ENCODE peak calls at places on chromosomes 16 and 17, in ten cellular contexts. E is neural crest cell; B is hypothalamus; N is activated naive CD4-positive, alpha-beta T cell treated with anti-CD3 and anti-CD28 coated beads, Interleukin-2, amount 10 ng/mL, durations not matched to agents 7 days and 5 days; V is neural progenitor cell; D is Calu3; A is stimulated activated naive CD8-positive, alpha-beta T cell treated with anti-CD3 and anti-CD28 coated beads, Interleukin-15, Interleukin-2, amounts not matched to agents 100 U/mL and 50 U/mL, for 24 hours; Q is posterior vena cava; T is ACHN; I is stimulated activated CD4-positive, alpha-beta T cell treated with anti-CD3 and anti-CD28 coated beads, Interleukin-4, amount 100 ng/mL, for 1 hour. L is an unnamed sample.

GRCh38 chr16:50741225-50741807 is 570 bp upstream of the CYLD start:
- DNase-seq in E (no peak), B (no peak), N (no peak), V (peak), D (peak), A (no peak), Q (no peak), T (peak), I (no peak), L (no peak)

GRCh38 chr17:81427446-81428120 is 32.3 kb downstream of the BAHCC1 start:
- DNase-seq in E (no peak), B (peak), N (no peak), V (peak), D (no peak), A (no peak), Q (no peak), T (no peak), I (no peak), L (peak)

GRCh38 chr17:63838586-63839184 is 3.8 kb downstream of the SMARCD2 start:
- DNase-seq in E (no peak), B (peak), N (no peak), V (no peak), D (peak), A (no peak), Q (peak), T (no peak), I (no peak), L (peak)

GRCh38 chr17:56694825-56695224 is 101.3 kb downstream of the NOG start:
- DNase-seq in E (no peak), B (no peak), N (no peak), V (no peak), D (no peak), A (no peak), Q (no peak), T (no peak), I (no peak), L (no peak)

GRCh38 chr17:48601528-48602430 is 3.0 kb downstream of the HOXB6 start:
- DNase-seq in E (no peak), B (no peak), N (no peak), V (no peak), D (peak), A (no peak), Q (no peak), T (peak), I (no peak), L (no peak)

GRCh38 chr17:21247859-21248258 is 5.4 kb downstream of the NATD1 start:
- DNase-seq in E (no peak), B (no peak), N (no peak), V (no peak), D (no peak), A (no peak), Q (no peak), T (no peak), I (no peak), L (no peak)

GRCh38 chr17:40071720-40072480 is 9.1 kb downstream of the THRA start:
- DNase-seq in E (no peak), B (peak), N (no peak), V (no peak), D (peak), A (no peak), Q (no peak), T (no peak), I (no peak), L (peak)

GRCh38 chr17:55622547-55622946 is 100.1 kb downstream of the TMEM100 start:
- DNase-seq in E (no peak), B (no peak), N (no peak), V (no peak), D (no peak), A (no peak), Q (no peak), T (no peak), I (no peak), L (no peak)

GRCh38 chr16:87733190-87733589 is 32.6 kb downstream of the KLHDC4 start:
- DNase-seq in E (no peak), B (no peak), N (peak), V (no peak), D (no peak), A (no peak), Q (no peak), T (no peak), I (no peak), L (no peak)

GRCh38 chr16:21167360-21167759 is 8.9 kb downstream of the LDAF1 start:
- DNase-seq in E (no peak), B (no peak), N (no peak), V (no peak), D (no peak), A (no peak), Q (no peak), T (peak), I (no peak), L (no peak)

GRCh38 chr17:66855204-66855603 is 20.3 kb downstream of the CACNG5 start:
- DNase-seq in E (no peak), B (no peak), N (peak), V (peak), D (peak), A (peak), Q (no peak), T (no peak), I (peak), L (no peak)

GRCh38 chr17:76504117-76504516 is 2.9 kb upstream of the RHBDF2 start:
- DNase-seq in E (no peak), B (no peak), N (no peak), V (peak), D (no peak), A (no peak), Q (no peak), T (peak), I (no peak), L (no peak)

GRCh38 chr16:48161906-48162305 is 6.1 kb upstream of the ABCC12 start:
- DNase-seq in E (no peak), B (no peak), N (no peak), V (no peak), D (no peak), A (no peak), Q (no peak), T (no peak), I (no peak), L (no peak)

GRCh38 chr16:75070055-75070841 is 46.3 kb downstream of the LDHD start:
- DNase-seq in E (no peak), B (peak), N (no peak), V (no peak), D (no peak), A (no peak), Q (no peak), T (no peak), I (no peak), L (no peak)

GRCh38 chr17:73391331-73392265 is 79.8 kb upstream of the CDC42EP4 start:
- DNase-seq in E (no peak), B (no peak), N (no peak), V (no peak), D (no peak), A (no peak), Q (peak), T (no peak), I (no peak), L (no peak)

GRCh38 chr16:81562926-81563325 is 118.3 kb downstream of the CMIP start:
- DNase-seq in E (no peak), B (no peak), N (no peak), V (no peak), D (no peak), A (no peak), Q (no peak), T (no peak), I (no peak), L (no peak)

GRCh38 chr16:46632778-46633733 is 11.9 kb upstream of the SHCBP1 start:
- DNase-seq in E (no peak), B (no peak), N (no peak), V (peak), D (no peak), A (no peak), Q (no peak), T (no peak), I (no peak), L (no peak)

GRCh38 chr16:21610766-21611165 is 11.4 kb downstream of the METTL9 start:
- DNase-seq in E (no peak), B (no peak), N (no peak), V (no peak), D (no peak), A (no peak), Q (no peak), T (no peak), I (no peak), L (no peak)

GRCh38 chr16:56776562-56776961 is 46.6 kb downstream of the NUP93 start:
- DNase-seq in E (no peak), B (no peak), N (no peak), V (no peak), D (no peak), A (no peak), Q (no peak), T (no peak), I (no peak), L (no peak)

GRCh38 chr16:69302301-69302700 is 8.8 kb upstream of the VPS4A start:
- DNase-seq in E (no peak), B (no peak), N (no peak), V (no peak), D (no peak), A (no peak), Q (peak), T (no peak), I (no peak), L (no peak)

GRCh38 chr17:9284884-9285283 is 263.6 kb downstream of the NTN1 start:
- DNase-seq in E (no peak), B (no peak), N (no peak), V (no peak), D (no peak), A (no peak), Q (no peak), T (no peak), I (no peak), L (peak)

GRCh38 chr16:13961099-13961811 is 41.3 kb downstream of the ERCC4 start:
- DNase-seq in E (no peak), B (no peak), N (no peak), V (no peak), D (no peak), A (no peak), Q (no peak), T (no peak), I (no peak), L (no peak)

GRCh38 chr17:29238133-29238850 is 8.4 kb upstream of the CRYBA1 start:
- DNase-seq in E (no peak), B (no peak), N (no peak), V (no peak), D (no peak), A (no peak), Q (no peak), T (no peak), I (no peak), L (no peak)

GRCh38 chr16:75080205-75081029 is 36.2 kb downstream of the LDHD start:
- DNase-seq in E (no peak), B (no peak), N (no peak), V (no peak), D (no peak), A (no peak), Q (peak), T (no peak), I (no peak), L (no peak)

GRCh38 chr16:81723098-81723723 is 55.9 kb upstream of the PLCG2 start:
- DNase-seq in E (peak), B (no peak), N (peak), V (peak), D (peak), A (peak), Q (peak), T (peak), I (no peak), L (no peak)

GRCh38 chr16:88772871-88773811 is 11.9 kb downstream of the PIEZO1 start:
- DNase-seq in E (no peak), B (peak), N (no peak), V (peak), D (no peak), A (no peak), Q (peak), T (peak), I (no peak), L (peak)

GRCh38 chr16:66851166-66851964 is 7.2 kb downstream of the CA7 start:
- DNase-seq in E (no peak), B (no peak), N (peak), V (no peak), D (no peak), A (no peak), Q (peak), T (no peak), I (no peak), L (peak)

GRCh38 chr17:64411999-64412771 is 21.5 kb upstream of the PECAM1 start:
- DNase-seq in E (peak), B (peak), N (no peak), V (peak), D (no peak), A (no peak), Q (peak), T (no peak), I (no peak), L (no peak)

GRCh38 chr17:8830141-8830540 is 31.0 kb upstream of the MFSD6L start:
- DNase-seq in E (no peak), B (no peak), N (no peak), V (no peak), D (no peak), A (no peak), Q (no peak), T (no peak), I (no peak), L (no peak)

L was measured in aorta.